ENCODE peak calls at places on chromosomes 5 and 9, in six cellular contexts. S, M, L, D, J and T are unnamed samples.

GRCh38 chr9:136840877-136841645 is 1.2 kb upstream of the AJM1 start:
- DNase-seq in S (no peak), M (peak), L (peak), D (peak), J (no peak), T (no peak)

GRCh38 chr5:132264546-132265335 is 7.2 kb downstream of the PDLIM4 start:
- DNase-seq in S (no peak), M (no peak), L (no peak), D (no peak), J (no peak), T (no peak)

GRCh38 chr9:125759812-125760134 is 12.6 kb downstream of the PBX3 start:
- DNase-seq in S (no peak), M (peak), L (peak), D (peak), J (no peak), T (no peak)

GRCh38 chr5:88882321-88883038 is 504 bp downstream of the MEF2C start:
- DNase-seq in S (no peak), M (no peak), L (no peak), D (no peak), J (no peak), T (no peak)

GRCh38 chr5:172854451-172854871 is 20.4 kb downstream of the ERGIC1 start:
- DNase-seq in S (no peak), M (no peak), L (no peak), D (no peak), J (no peak), T (no peak)

GRCh38 chr9:81665514-81665838 is 23.9 kb downstream of the TLE1 start:
- DNase-seq in S (no peak), M (no peak), L (peak), D (no peak), J (no peak), T (no peak)

GRCh38 chr9:21812415-21812814 is 10.0 kb downstream of the MTAP start:
- DNase-seq in S (no peak), M (peak), L (no peak), D (no peak), J (no peak), T (no peak)

GRCh38 chr5:134435525-134435924 is 23.8 kb upstream of the CDKN2AIPNL start:
- DNase-seq in S (no peak), M (peak), L (no peak), D (no peak), J (no peak), T (no peak)

GRCh38 chr5:158430166-158430828 is 571.4 kb upstream of the CLINT1 start:
- DNase-seq in S (no peak), M (no peak), L (no peak), D (no peak), J (no peak), T (no peak)

GRCh38 chr5:42951847-42952411 is 88.2 kb downstream of the ANXA2R start:
- DNase-seq in S (no peak), M (peak), L (peak), D (no peak), J (no peak), T (no peak)

GRCh38 chr9:87713278-87713989 is 12.5 kb upstream of the CTSL start:
- DNase-seq in S (peak), M (peak), L (no peak), D (peak), J (no peak), T (peak)

GRCh38 chr5:170475269-170476000 is 28.4 kb upstream of the KCNIP1 start:
- DNase-seq in S (no peak), M (no peak), L (no peak), D (no peak), J (no peak), T (no peak)

GRCh38 chr5:179241175-179241574 is 104.1 kb downstream of the ADAMTS2 start:
- DNase-seq in S (no peak), M (no peak), L (no peak), D (no peak), J (no peak), T (no peak)

GRCh38 chr5:5883116-5883515 is 460.6 kb downstream of the ICE1 start:
- DNase-seq in S (no peak), M (no peak), L (no peak), D (no peak), J (no peak), T (no peak)

GRCh38 chr5:157164521-157164920 is 1.5 kb downstream of the GARIN3 start:
- DNase-seq in S (no peak), M (no peak), L (no peak), D (no peak), J (no peak), T (no peak)

GRCh38 chr5:128123936-128124335 is 40.4 kb downstream of the SLC12A2 start:
- DNase-seq in S (no peak), M (no peak), L (no peak), D (no peak), J (no peak), T (no peak)

GRCh38 chr5:124079062-124079461 is 567.1 kb downstream of the CSNK1G3 start:
- DNase-seq in S (no peak), M (no peak), L (no peak), D (no peak), J (no peak), T (no peak)

GRCh38 chr9:22447607-22448305 is 1.1 kb downstream of the DMRTA1 start:
- DNase-seq in S (no peak), M (peak), L (peak), D (no peak), J (no peak), T (no peak)